ENCODE peak calls at places on chromosomes 7 and 10, in four cellular contexts. A is GM12878, O is K562, P is HepG2. C is an unnamed sample.

GRCh38 chr7:93117327-93117726 is 452 bp downstream of the SAMD9 start:
- DNase-seq in A (no peak), P (no peak), O (no peak), C (no peak)

GRCh38 chr7:143499246-143499645 is 21.6 kb downstream of the TAS2R41 start:
- DNase-seq in O (no peak), P (no peak), A (no peak), C (no peak)

GRCh38 chr7:84354866-84355265 is 160.3 kb upstream of the SEMA3A start:
- DNase-seq in A (no peak), P (no peak), O (no peak), C (no peak)

GRCh38 chr10:112613620-112614019 is 166.6 kb downstream of the VTI1A start:
- DNase-seq in P (no peak), A (no peak), O (no peak), C (no peak)

GRCh38 chr10:34859170-34859569 is 44.1 kb upstream of the PARD3 start:
- DNase-seq in A (no peak), O (no peak), P (peak; percentile 29), C (no peak)

GRCh38 chr7:130899638-130900401 is 165.8 kb upstream of the KLF14 start:
- DNase-seq in O (no peak), A (no peak), P (peak; percentile 95), C (no peak)

GRCh38 chr10:80100861-80101695 is 22.6 kb downstream of the TMEM254 start:
- DNase-seq in P (no peak), O (no peak), A (no peak), C (peak; percentile 16)

GRCh38 chr10:89653410-89653828 is 8.4 kb upstream of the PANK1 start:
- DNase-seq in O (no peak), A (peak; percentile 65), P (peak; percentile 74), C (no peak)

GRCh38 chr10:23021430-23021829 is 73.9 kb upstream of the MSRB2 start:
- DNase-seq in O (no peak), P (no peak), A (no peak), C (no peak)

GRCh38 chr10:103759100-103759781 is 96.1 kb downstream of the SH3PXD2A start:
- DNase-seq in A (no peak), O (no peak), P (peak; percentile 80), C (no peak)

GRCh38 chr10:94429049-94429707 is 26.8 kb downstream of the TBC1D12 start:
- DNase-seq in O (no peak), A (no peak), P (no peak), C (no peak)

GRCh38 chr7:101728888-101729883 is 88.2 kb upstream of the CUX1 start:
- DNase-seq in P (peak; percentile 80), A (no peak), O (peak; percentile 84), C (no peak)

GRCh38 chr7:152894295-152895170 is 135.0 kb downstream of the ACTR3B start:
- DNase-seq in P (peak; percentile 21), A (no peak), O (peak; percentile 94), C (peak; percentile 60)

GRCh38 chr10:71389768-71390434 is 6.8 kb upstream of the CDH23 start:
- DNase-seq in P (no peak), O (no peak), A (no peak), C (no peak)
- TF ChIP-seq CBFB in P (no peak), O (no peak), A (no peak), C (no peak)

GRCh38 chr7:14073988-14074387 is 84.5 kb upstream of the ETV1 start:
- DNase-seq in P (no peak), A (no peak), O (no peak), C (no peak)

GRCh38 chr7:14069961-14070360 is 80.5 kb upstream of the ETV1 start:
- DNase-seq in O (no peak), A (no peak), P (no peak), C (no peak)

GRCh38 chr7:14071045-14071444 is 81.6 kb upstream of the ETV1 start:
- DNase-seq in A (no peak), P (no peak), O (no peak), C (no peak)

GRCh38 chr7:14073543-14073942 is 84.1 kb upstream of the ETV1 start:
- DNase-seq in O (no peak), P (no peak), A (no peak), C (no peak)
- TF ChIP-seq CBFB in O (no peak), P (no peak), A (no peak), C (no peak)

GRCh38 chr7:87212478-87212877 is 7.1 kb downstream of the TMEM243 start:
- DNase-seq in A (no peak), P (no peak), O (no peak), C (no peak)
- TF ChIP-seq CBFB in A (no peak), P (no peak), O (no peak), C (no peak)

GRCh38 chr10:86647773-86648705 is 6.3 kb upstream of the OPN4 start:
- DNase-seq in O (no peak), P (no peak), A (no peak), C (no peak)
- TF ChIP-seq CBFB in O (no peak), P (no peak), A (no peak), C (no peak)

DNA sequence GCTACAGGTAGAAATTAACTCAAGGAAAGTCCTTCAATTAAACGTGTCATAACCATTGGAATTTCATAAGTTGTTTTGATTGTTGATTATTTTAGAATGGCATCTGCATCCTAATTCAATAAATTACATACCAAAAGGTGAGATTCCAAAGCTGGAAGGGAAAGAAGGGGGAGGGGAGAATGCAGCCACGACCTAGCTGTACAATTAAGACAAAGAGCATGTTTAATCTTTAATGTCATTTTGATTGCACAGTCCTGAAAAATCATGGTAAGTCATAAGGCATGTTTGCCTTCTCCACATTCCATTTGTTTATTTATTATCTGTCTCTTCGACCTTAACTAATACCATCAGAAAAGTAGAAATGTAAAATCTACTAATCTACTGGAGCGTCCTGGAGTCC is 358.1 kb downstream of the FRMD4A start:
- DNase-seq in O (no peak), A (no peak), P (no peak), C (no peak)
- TF ChIP-seq CBFB in O (no peak), A (no peak), P (no peak), C (no peak)

C was measured in WTC11.